ENCODE peak calls at places on chromosomes 13 and 19, in five cellular contexts. One of them, this sample, is unnamed.

GRCh38 chr13:33033361-33033812 is 17.2 kb downstream of the KL start:
- DNase-seq in nephron progenitor cell: no peak
- DNase-seq in lung microvascular endothelial cell: no peak
- DNase-seq in AG09309: no peak
- DNase-seq in NCI-H1092: no peak
- DNase-seq in this sample: no peak

GRCh38 chr19:16365300-16365996 is 40.8 kb downstream of the KLF2 start:
- DNase-seq in AG09309: no peak
- DNase-seq in nephron progenitor cell: no peak
- DNase-seq in lung microvascular endothelial cell: no peak
- DNase-seq in NCI-H1092: no peak
- DNase-seq in this sample: no peak

GRCh38 chr19:54133312-54133956 is 4.1 kb upstream of the CNOT3 start:
- DNase-seq in AG09309: no peak
- DNase-seq in NCI-H1092: no peak
- DNase-seq in nephron progenitor cell: peak; percentile 26
- DNase-seq in lung microvascular endothelial cell: peak; percentile 93
- DNase-seq in this sample: peak; percentile 84

GRCh38 chr19:40744554-40745401 is 5.5 kb downstream of the ACTMAP start:
- DNase-seq in NCI-H1092: no peak
- DNase-seq in nephron progenitor cell: no peak
- DNase-seq in lung microvascular endothelial cell: peak; percentile 58
- DNase-seq in AG09309: no peak
- DNase-seq in this sample: peak; percentile 21

GRCh38 chr19:18470153-18470552 is 32.2 kb upstream of the ISYNA1 start:
- DNase-seq in AG09309: no peak
- DNase-seq in lung microvascular endothelial cell: peak; percentile 52
- DNase-seq in nephron progenitor cell: peak; percentile 67
- DNase-seq in NCI-H1092: no peak
- DNase-seq in this sample: peak; percentile 55

GRCh38 chr19:2627319-2627829 is 75.1 kb downstream of the GNG7 start:
- DNase-seq in AG09309: peak; percentile 92
- DNase-seq in nephron progenitor cell: no peak
- DNase-seq in NCI-H1092: peak; percentile 23
- DNase-seq in lung microvascular endothelial cell: peak; percentile 70
- DNase-seq in this sample: peak; percentile 68

GRCh38 chr13:71758823-71759222 is 108.2 kb downstream of the DACH1 start:
- DNase-seq in nephron progenitor cell: peak; percentile 8
- DNase-seq in AG09309: no peak
- DNase-seq in NCI-H1092: peak; percentile 13
- DNase-seq in lung microvascular endothelial cell: no peak
- DNase-seq in this sample: no peak

GRCh38 chr13:81907973-81908372 is 1567.0 kb upstream of the SPRY2 start:
- DNase-seq in NCI-H1092: no peak
- DNase-seq in nephron progenitor cell: no peak
- DNase-seq in AG09309: no peak
- DNase-seq in lung microvascular endothelial cell: no peak
- DNase-seq in this sample: no peak

GRCh38 chr19:406121-406711 is 2.7 kb downstream of the C2CD4C start:
- DNase-seq in nephron progenitor cell: peak; percentile 48
- DNase-seq in AG09309: no peak
- DNase-seq in lung microvascular endothelial cell: no peak
- DNase-seq in NCI-H1092: no peak
- DNase-seq in this sample: no peak

GRCh38 chr19:15110418-15110815 is 3.2 kb downstream of the SYDE1 start:
- DNase-seq in AG09309: no peak
- DNase-seq in lung microvascular endothelial cell: no peak
- DNase-seq in NCI-H1092: no peak
- DNase-seq in nephron progenitor cell: no peak
- DNase-seq in this sample: no peak

GRCh38 chr13:98105929-98106336 is 37.0 kb upstream of the FARP1 start:
- DNase-seq in AG09309: no peak
- DNase-seq in nephron progenitor cell: no peak
- DNase-seq in lung microvascular endothelial cell: peak; percentile 62
- DNase-seq in NCI-H1092: no peak
- DNase-seq in this sample: peak; percentile 90

GRCh38 chr19:5250127-5250659 is 90.4 kb downstream of the PTPRS start:
- DNase-seq in lung microvascular endothelial cell: no peak
- DNase-seq in AG09309: no peak
- DNase-seq in nephron progenitor cell: no peak
- DNase-seq in NCI-H1092: peak; percentile 68
- DNase-seq in this sample: no peak

GRCh38 chr13:105914637-105915036 is 620.8 kb downstream of the EFNB2 start:
- DNase-seq in lung microvascular endothelial cell: no peak
- DNase-seq in nephron progenitor cell: no peak
- DNase-seq in AG09309: peak; percentile 77
- DNase-seq in NCI-H1092: no peak
- DNase-seq in this sample: no peak

GRCh38 chr13:39777527-39778061 is 122.1 kb downstream of the COG6 start:
- DNase-seq in NCI-H1092: no peak
- DNase-seq in nephron progenitor cell: no peak
- DNase-seq in lung microvascular endothelial cell: peak; percentile 58
- DNase-seq in AG09309: peak; percentile 87
- DNase-seq in this sample: no peak

GRCh38 chr13:92681239-92681638 is 545.4 kb upstream of the GPC6 start:
- DNase-seq in NCI-H1092: no peak
- DNase-seq in lung microvascular endothelial cell: no peak
- DNase-seq in AG09309: no peak
- DNase-seq in nephron progenitor cell: no peak
- DNase-seq in this sample: no peak

GRCh38 chr13:106246817-106247216 is 288.6 kb downstream of the EFNB2 start:
- DNase-seq in lung microvascular endothelial cell: no peak
- DNase-seq in AG09309: no peak
- DNase-seq in nephron progenitor cell: no peak
- DNase-seq in NCI-H1092: no peak
- DNase-seq in this sample: no peak

GRCh38 chr19:42386974-42387707 is 3.0 kb downstream of the CNFN start:
- DNase-seq in nephron progenitor cell: peak; percentile 82
- DNase-seq in AG09309: no peak
- DNase-seq in lung microvascular endothelial cell: peak; percentile 14
- DNase-seq in NCI-H1092: peak; percentile 44
- DNase-seq in this sample: peak; percentile 63

GRCh38 chr13:43044720-43045301 is 21.4 kb downstream of the DNAJC15 start:
- DNase-seq in NCI-H1092: no peak
- DNase-seq in nephron progenitor cell: no peak
- DNase-seq in AG09309: no peak
- DNase-seq in lung microvascular endothelial cell: no peak
- DNase-seq in this sample: peak; percentile 54

This sample was measured in HepG2.